ENCODE peak calls at places on chromosomes 7 and 10, in ten cellular contexts. M is ovary; Z is fibroblast of lung; I is IMR-90; P is HCT116; B is right cardiac atrium; H is brain microvascular endothelial cell; C is CD8-positive, alpha-beta memory T cell; V is tibial nerve; K is mesendoderm. T is an unnamed sample.

GRCh38 chr7:45000096-45001032 is at the start of gene CCM2:
- DNase-seq in M (peak; percentile 78), Z (peak; percentile 72), V (no peak), C (no peak), B (peak; percentile 77), P (no peak), H (no peak), K (peak; percentile 49), I (peak; percentile 32), T (peak; percentile 48)

GRCh38 chr10:117684211-117684610 is 141.7 kb downstream of the EMX2 start:
- DNase-seq in I (no peak), P (no peak), C (no peak), V (no peak), K (no peak), M (no peak), H (no peak), Z (no peak), B (no peak), T (no peak)

GRCh38 chr7:131522325-131522920 is 34.0 kb downstream of the PODXL start:
- DNase-seq in I (no peak), P (no peak), K (no peak), B (no peak), V (no peak), C (no peak), Z (no peak), H (no peak), M (no peak), T (no peak)

GRCh38 chr7:7789551-7789988 is 71.2 kb upstream of the RPA3 start:
- DNase-seq in P (no peak), C (no peak), B (no peak), M (no peak), H (no peak), K (no peak), Z (no peak), V (no peak), I (no peak), T (no peak)

GRCh38 chr10:27104919-27105318 is 4.6 kb upstream of the ANKRD26 start:
- DNase-seq in H (no peak), Z (no peak), V (no peak), P (no peak), C (no peak), K (peak; percentile 1), B (no peak), I (no peak), M (no peak), T (no peak)

GRCh38 chr10:8444630-8445029 is 390.1 kb downstream of the GATA3 start:
- DNase-seq in V (no peak), C (peak; percentile 10), I (no peak), P (no peak), H (no peak), M (no peak), Z (no peak), K (peak; percentile 60), B (peak; percentile 13), T (no peak)

GRCh38 chr7:121941836-121942235 is 68.9 kb downstream of the PTPRZ1 start:
- DNase-seq in C (no peak), B (no peak), I (no peak), Z (no peak), P (no peak), M (no peak), H (no peak), V (no peak), K (no peak), T (no peak)

GRCh38 chr10:10941106-10941505 is 76.6 kb upstream of the CELF2 start:
- DNase-seq in B (no peak), Z (no peak), K (no peak), I (no peak), C (no peak), M (no peak), H (no peak), V (no peak), P (no peak), T (no peak)

GRCh38 chr10:43585046-43585445 is 10.6 kb upstream of the ZNF239 start:
- DNase-seq in I (peak; percentile 64), B (no peak), V (no peak), C (no peak), M (no peak), K (no peak), P (no peak), H (no peak), Z (no peak), T (no peak)

GRCh38 chr10:89555688-89556445 is 20.5 kb upstream of the SLC16A12 start:
- DNase-seq in V (no peak), H (peak; percentile 33), C (no peak), M (no peak), P (no peak), B (no peak), K (peak; percentile 45), I (peak; percentile 37), Z (peak; percentile 40), T (peak; percentile 19)

GRCh38 chr10:109343293-109343692 is 580.0 kb downstream of the XPNPEP1 start:
- DNase-seq in V (no peak), C (no peak), B (no peak), M (no peak), I (peak; percentile 87), H (no peak), K (no peak), Z (no peak), P (no peak), T (no peak)

GRCh38 chr7:44764665-44765578 is 16.3 kb downstream of the ZMIZ2 start:
- DNase-seq in I (no peak), H (no peak), M (no peak), B (no peak), K (no peak), Z (no peak), V (no peak), P (no peak), C (no peak), T (no peak)

GRCh38 chr7:148327379-148327778 is 263.2 kb upstream of the C7orf33 start:
- DNase-seq in H (no peak), V (no peak), K (peak; percentile 85), P (no peak), I (no peak), C (no peak), M (no peak), Z (no peak), B (no peak), T (no peak)

DNA sequence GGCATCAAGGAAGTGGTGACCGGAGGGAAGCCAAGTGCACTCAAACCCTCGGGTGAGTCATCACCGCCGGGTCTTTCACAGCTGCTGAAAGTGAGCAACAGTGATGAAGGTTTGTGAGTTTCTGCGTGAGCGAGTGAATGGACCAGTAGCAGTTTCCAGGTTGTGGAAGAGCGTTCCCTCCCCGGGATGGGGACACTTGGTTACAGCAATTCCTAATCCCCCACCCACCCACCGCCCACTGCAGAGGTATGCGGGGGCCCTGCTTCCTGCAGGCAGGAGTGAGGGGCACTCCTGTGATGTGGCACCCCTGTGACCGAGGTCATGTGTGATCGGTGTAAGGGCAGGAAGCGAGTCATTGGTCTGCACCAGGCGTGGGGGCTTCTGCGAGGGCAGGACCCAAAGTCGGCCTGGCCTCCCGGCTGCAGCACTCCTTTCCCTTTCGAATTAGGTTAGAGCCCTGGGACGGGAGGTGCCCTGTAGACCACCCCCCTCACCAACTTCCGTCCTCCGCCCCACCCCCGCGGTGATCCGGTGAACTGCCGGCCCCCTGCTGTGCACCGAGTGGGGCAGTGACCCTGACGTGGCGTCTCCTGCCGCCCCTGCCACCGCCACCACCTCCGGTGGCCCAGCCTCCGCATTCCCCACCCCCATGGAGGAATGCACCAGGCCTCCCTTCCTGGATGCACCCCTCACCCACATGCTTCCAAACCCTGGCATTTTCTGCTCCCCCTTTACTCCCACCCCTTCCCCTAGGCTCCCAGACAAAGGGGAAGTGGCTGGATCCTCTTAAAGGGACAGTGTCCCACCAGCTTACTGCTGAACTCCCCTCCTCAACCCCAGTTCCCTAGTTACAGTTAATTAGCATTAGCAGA is 10.9 kb downstream of the LIMK1 start:
- DNase-seq in I (peak; percentile 95), V (peak; percentile 73), M (peak; percentile 72), P (peak; percentile 51), B (peak; percentile 84), C (peak; percentile 65), H (peak; percentile 96), Z (peak; percentile 89), K (peak; percentile 95), T (peak; percentile 86)
- H3K4me3 ChIP-seq in I (peak overlapping the region; percentile 21), V (peak overlapping the region; percentile 44), M (peak overlapping the region; percentile 31), P (peak overlapping the region; percentile 48), B (peak overlapping the region; percentile 11), C (peak overlapping the region; percentile 54), H (peak overlapping the region; percentile 31), Z (peak overlapping the region; percentile 6), K (no peak overlapping the region), T (peak overlapping the region; percentile 15)

DNA sequence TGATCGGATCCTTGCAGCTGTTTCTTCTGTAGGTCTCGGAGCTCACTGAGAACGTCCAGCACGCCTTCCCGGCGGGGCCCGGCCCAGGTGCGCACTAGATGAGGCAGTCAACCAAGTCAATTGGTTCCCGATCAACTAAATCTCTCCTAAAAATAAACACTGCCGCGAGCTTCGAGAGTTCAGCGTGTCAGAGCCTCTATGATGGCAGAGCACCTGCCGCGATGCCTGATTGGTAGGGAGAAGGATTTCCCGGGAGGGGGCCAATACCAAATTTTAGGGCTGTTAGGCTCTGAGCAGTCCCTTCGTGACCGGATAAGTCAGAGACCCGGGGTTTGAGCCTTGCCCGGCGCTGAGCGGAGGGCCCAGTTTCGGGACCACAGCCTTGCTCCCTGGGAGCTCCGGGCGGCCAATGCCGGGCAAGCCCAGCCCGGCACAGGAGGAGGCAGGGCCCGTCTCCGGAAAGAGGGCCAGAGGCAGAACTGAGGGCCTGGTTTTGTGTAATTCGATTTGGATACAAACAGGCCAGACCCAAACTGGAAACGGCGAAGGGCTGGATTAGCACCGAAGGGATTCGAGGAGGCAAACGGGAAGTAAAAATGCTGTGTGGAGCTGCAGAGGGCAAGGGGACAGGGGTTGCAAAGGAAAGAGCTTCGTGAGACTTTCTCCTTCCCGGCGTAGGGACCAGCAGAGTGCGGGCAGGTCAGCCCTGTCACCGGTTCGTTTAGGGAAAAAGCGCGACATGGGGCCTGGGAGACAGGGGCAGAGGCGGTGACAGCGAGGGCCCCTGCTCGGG is 583 bp downstream of the SLC26A5 start:
- DNase-seq in B (no peak), K (peak; percentile 60), M (no peak), I (no peak), V (no peak), C (no peak), Z (peak; percentile 5), P (no peak), H (no peak), T (peak; percentile 79)
- H3K27ac ChIP-seq in B (no peak overlapping the region), K (no peak overlapping the region), M (no peak overlapping the region), I (no peak overlapping the region), V (no peak overlapping the region), C (no peak overlapping the region), Z (no peak overlapping the region), P (no peak overlapping the region), H (no peak overlapping the region), T (peak overlapping the region; percentile 52)

DNA sequence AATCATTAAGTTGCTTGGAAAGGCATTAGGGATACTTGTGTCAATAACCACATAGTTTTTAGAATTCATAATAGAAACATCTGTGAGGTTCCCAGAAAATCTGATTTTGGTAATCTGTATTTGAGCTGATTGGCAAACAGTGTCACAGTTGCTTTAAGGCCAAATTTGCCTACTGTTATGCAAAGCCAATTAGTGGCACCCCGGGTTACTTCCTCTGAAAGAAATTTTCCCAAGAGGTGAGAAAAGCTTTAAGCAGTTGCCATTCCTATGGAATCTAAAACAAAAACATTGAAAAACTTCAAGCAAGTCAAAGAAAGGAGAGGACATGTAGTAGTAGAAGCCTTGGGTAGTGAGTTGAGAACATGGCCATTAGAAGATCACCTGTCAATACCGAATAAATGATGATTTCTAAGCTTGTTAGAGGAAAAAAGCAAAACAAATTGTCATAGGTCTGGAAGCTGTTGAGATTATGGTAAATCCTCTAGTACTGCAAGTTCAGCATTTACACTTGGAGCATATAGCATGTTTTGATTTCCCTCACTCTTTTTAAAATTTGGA is 176.8 kb downstream of the TWIST1 start:
- DNase-seq in C (no peak), M (no peak), B (no peak), V (no peak), K (peak; percentile 96), H (no peak), I (no peak), Z (no peak), P (no peak), T (no peak)
- H3K27me3 ChIP-seq in C (no peaks in the 10 kb centered on the region), M (no peaks in the 10 kb centered on the region), B (no peaks in the 10 kb centered on the region), V (no peaks in the 10 kb centered on the region), K (no peaks in the 10 kb centered on the region), H (no peaks in the 10 kb centered on the region), I (no peaks in the 10 kb centered on the region), Z (no peaks in the 10 kb centered on the region), P (no peaks in the 10 kb centered on the region), T (no peaks in the 10 kb centered on the region)

GRCh38 chr7:100965051-100965722 is 4.2 kb upstream of the MUC12 start:
- DNase-seq in M (no peak), I (no peak), V (no peak), K (peak; percentile 38), P (no peak), H (no peak), B (no peak), Z (no peak), C (no peak), T (no peak)
- H3K4me3 ChIP-seq in M (no peak overlapping the region), I (no peak overlapping the region), V (peak overlapping the region; percentile 25), K (peak overlapping the region; percentile 23), P (peak overlapping the region; percentile 58), H (no peak overlapping the region), B (no peak overlapping the region), Z (no peak overlapping the region), C (peak overlapping the region; percentile 55), T (no peak overlapping the region)